ENCODE peak calls at places on chromosomes 6 and 20, in six cellular contexts. J is HCT116, M is K562, D is GM12878, L is HepG2, E is H1. T is an unnamed sample.
A peak's percentile ranks its signal among the peaks of the same experiment; 100 is the strongest.

GRCh38 chr20:45908086-45908485 is 3.9 kb downstream of the PLTP start:
- DNase-seq in J (no peak), M (no peak), D (no peak), L (no peak), E (no peak), T (no peak)

GRCh38 chr6:96196633-96197032 is 180.9 kb downstream of the FUT9 start:
- DNase-seq in J (no peak), M (no peak), D (no peak), L (no peak), E (no peak), T (no peak)

GRCh38 chr6:35911871-35912653 is 8.8 kb downstream of the SRPK1 start:
- DNase-seq in J (no peak), M (no peak), D (no peak), L (no peak), E (no peak), T (no peak)

GRCh38 chr6:141244366-141244765 is 888.4 kb upstream of the GJE1 start:
- DNase-seq in J (no peak), M (no peak), D (no peak), L (no peak), E (no peak), T (no peak)

GRCh38 chr20:45995213-45996097 is 13.3 kb upstream of the MMP9 start:
- DNase-seq in J (no peak), M (no peak), D (no peak), L (no peak), E (no peak), T (no peak)

GRCh38 chr20:561437-562231 is 18.0 kb upstream of the CSNK2A1 start:
- DNase-seq in J (peak; percentile 73), M (peak; percentile 67), D (no peak), L (peak; percentile 86), E (peak; percentile 83), T (peak; percentile 67)

GRCh38 chr6:90284236-90284744 is 12.4 kb downstream of the BACH2 start:
- DNase-seq in J (peak; percentile 86), M (peak; percentile 63), D (no peak), L (no peak), E (no peak), T (no peak)

GRCh38 chr20:10857362-10858070 is 183.7 kb upstream of the JAG1 start:
- DNase-seq in J (no peak), M (no peak), D (no peak), L (peak; percentile 58), E (no peak), T (no peak)

GRCh38 chr6:291148-291696 is 1.1 kb upstream of the DUSP22 start:
- DNase-seq in J (no peak), M (no peak), D (no peak), L (no peak), E (peak; percentile 42), T (no peak)

GRCh38 chr20:19937651-19938420 is 79.3 kb upstream of the NAA20 start:
- DNase-seq in J (no peak), M (no peak), D (peak; percentile 23), L (no peak), E (no peak), T (no peak)

GRCh38 chr6:157982297-157982579 is 575 bp downstream of the SYNJ2 start:
- DNase-seq in J (no peak), M (peak; percentile 69), D (no peak), L (peak; percentile 62), E (peak; percentile 76), T (no peak)

GRCh38 chr6:7671581-7671980 is 54.3 kb upstream of the BMP6 start:
- DNase-seq in J (no peak), M (no peak), D (no peak), L (no peak), E (no peak), T (no peak)

GRCh38 chr6:15396808-15397207 is 150.9 kb downstream of the JARID2 start:
- DNase-seq in J (no peak), M (no peak), D (no peak), L (no peak), E (no peak), T (no peak)

GRCh38 chr6:41600499-41601247 is 37.6 kb upstream of the MDFI start:
- DNase-seq in J (no peak), M (no peak), D (no peak), L (no peak), E (no peak), T (no peak)

GRCh38 chr6:99612551-99613397 is 6.1 kb downstream of the PRDM13 start:
- DNase-seq in J (no peak), M (no peak), D (no peak), L (no peak), E (peak; percentile 82), T (no peak)

GRCh38 chr6:85464260-85464644 is 14.4 kb downstream of the NT5E start:
- DNase-seq in J (peak; percentile 97), M (no peak), D (no peak), L (no peak), E (no peak), T (no peak)

GRCh38 chr6:142174681-142175080 is 27.6 kb downstream of the VTA1 start:
- DNase-seq in J (no peak), M (no peak), D (no peak), L (no peak), E (no peak), T (no peak)

GRCh38 chr6:141105481-141105880 is 1027.2 kb upstream of the GJE1 start:
- DNase-seq in J (no peak), M (no peak), D (no peak), L (no peak), E (no peak), T (peak; percentile 61)

GRCh38 chr20:48002517-48002970 is 217.3 kb upstream of the SULF2 start:
- DNase-seq in J (no peak), M (no peak), D (peak; percentile 94), L (no peak), E (no peak), T (no peak)

GRCh38 chr6:16438677-16439615 is 200.6 kb downstream of the GMPR start:
- DNase-seq in J (no peak), M (peak; percentile 91), D (peak; percentile 53), L (no peak), E (no peak), T (no peak)

GRCh38 chr20:13259921-13260320 is 38.8 kb downstream of the ISM1 start:
- DNase-seq in J (no peak), M (no peak), D (no peak), L (no peak), E (no peak), T (no peak)

GRCh38 chr6:49535795-49536194 is 14.7 kb upstream of the C6orf141 start:
- DNase-seq in J (no peak), M (no peak), D (no peak), L (no peak), E (no peak), T (no peak)

GRCh38 chr20:45115386-45115774 is 406 bp upstream of the WFDC5 start:
- DNase-seq in J (no peak), M (peak; percentile 5), D (no peak), L (no peak), E (no peak), T (no peak)

GRCh38 chr20:46573788-46574581 is 23.5 kb upstream of the OCSTAMP start:
- DNase-seq in J (no peak), M (peak; percentile 67), D (no peak), L (no peak), E (no peak), T (no peak)

GRCh38 chr20:41697861-41698559 is 79.8 kb upstream of the CHD6 start:
- DNase-seq in J (no peak), M (no peak), D (no peak), L (peak; percentile 52), E (no peak), T (no peak)

GRCh38 chr6:141482773-141483172 is 650.0 kb upstream of the GJE1 start:
- DNase-seq in J (no peak), M (no peak), D (no peak), L (no peak), E (no peak), T (no peak)

GRCh38 chr6:71367763-71368162 is 79.2 kb downstream of the OGFRL1 start:
- DNase-seq in J (no peak), M (no peak), D (no peak), L (no peak), E (no peak), T (no peak)

GRCh38 chr6:3612341-3613041 is 139.0 kb downstream of the PXDC1 start:
- DNase-seq in J (peak; percentile 68), M (no peak), D (no peak), L (peak; percentile 27), E (peak; percentile 24), T (no peak)

GRCh38 chr20:63186084-63186483 is 29.8 kb downstream of the YTHDF1 start:
- DNase-seq in J (no peak), M (no peak), D (no peak), L (no peak), E (no peak), T (no peak)

GRCh38 chr6:6820688-6821238 is 232.2 kb downstream of the LY86 start:
- DNase-seq in J (peak; percentile 98), M (no peak), D (no peak), L (no peak), E (no peak), T (peak; percentile 32)

GRCh38 chr6:33081098-33081824 is 5.5 kb downstream of the HLA-DPB1 start:
- DNase-seq in J (no peak), M (no peak), D (no peak), L (no peak), E (no peak), T (no peak)

GRCh38 chr6:149150301-149150700 is 167.2 kb upstream of the TAB2 start:
- DNase-seq in J (no peak), M (no peak), D (no peak), L (no peak), E (no peak), T (no peak)
- TF ChIP-seq ZNF274 in J (no peak), M (no peak), D (no peak), L (no peak), E (no peak), T (no peak)

GRCh38 chr6:148677594-148678476 is 69.0 kb upstream of the UST start:
- DNase-seq in J (no peak), M (no peak), D (peak; percentile 82), L (no peak), E (no peak), T (no peak)
- H3K4me3 ChIP-seq in J (no peak overlapping the region), M (no peak overlapping the region), D (no peak overlapping the region), L (no peak overlapping the region), E (no peak overlapping the region), T (no peak overlapping the region)

GRCh38 chr20:11920083-11920482 is 2.4 kb downstream of the BTBD3 start:
- DNase-seq in J (no peak), M (no peak), D (no peak), L (no peak), E (no peak), T (no peak)

GRCh38 chr20:11919046-11919445 is 1.4 kb downstream of the BTBD3 start:
- DNase-seq in J (no peak), M (no peak), D (no peak), L (no peak), E (no peak), T (no peak)

GRCh38 chr20:11921326-11921725 is 3.6 kb downstream of the BTBD3 start:
- DNase-seq in J (no peak), M (no peak), D (no peak), L (no peak), E (no peak), T (no peak)

GRCh38 chr20:11918280-11918952 is 723 bp downstream of the BTBD3 start:
- DNase-seq in J (no peak), M (no peak), D (no peak), L (no peak), E (no peak), T (no peak)

GRCh38 chr20:11919571-11919970 is 1.9 kb downstream of the BTBD3 start:
- DNase-seq in J (no peak), M (no peak), D (no peak), L (no peak), E (no peak), T (no peak)
- TF ChIP-seq ZNF274 in J (no peak), M (no peak), D (no peak), L (no peak), E (no peak), T (no peak)

GRCh38 chr6:138963531-138963930 is 24.5 kb downstream of the REPS1 start:
- DNase-seq in J (no peak), M (no peak), D (no peak), L (no peak), E (no peak), T (no peak)
- H3K4me3 ChIP-seq in J (no peak overlapping the region), M (no peak overlapping the region), D (no peak overlapping the region), L (no peak overlapping the region), E (no peak overlapping the region), T (no peak overlapping the region)